ENCODE peak calls at places on chromosomes 16 and 17, in six cellular contexts. One of them, this sample, is unnamed.

GRCh38 chr17:77254961-77255741 is 114.4 kb downstream of the SEC14L1 start:
- DNase-seq in GM12865: no peak
- DNase-seq in progenitor cell of endocrine pancreas: no peak
- DNase-seq in A549: peak; percentile 87
- DNase-seq in uterus: no peak
- DNase-seq in stomach: peak; percentile 53
- DNase-seq in this sample: no peak

GRCh38 chr17:20284018-20284417 is 183.3 kb downstream of the LGALS9B start:
- DNase-seq in GM12865: no peak
- DNase-seq in progenitor cell of endocrine pancreas: no peak
- DNase-seq in A549: no peak
- DNase-seq in uterus: no peak
- DNase-seq in stomach: no peak
- DNase-seq in this sample: no peak

GRCh38 chr17:64095144-64095882 is 34.6 kb downstream of the ERN1 start:
- DNase-seq in GM12865: peak; percentile 34
- DNase-seq in progenitor cell of endocrine pancreas: no peak
- DNase-seq in A549: no peak
- DNase-seq in uterus: no peak
- DNase-seq in stomach: peak; percentile 40
- DNase-seq in this sample: no peak

GRCh38 chr16:67146523-67147357 is 4.1 kb downstream of the B3GNT9 start:
- DNase-seq in GM12865: no peak
- DNase-seq in progenitor cell of endocrine pancreas: no peak
- DNase-seq in A549: no peak
- DNase-seq in uterus: no peak
- DNase-seq in stomach: no peak
- DNase-seq in this sample: no peak

GRCh38 chr17:83109793-83110645 is 30.6 kb downstream of the METRNL start:
- DNase-seq in GM12865: no peak
- DNase-seq in progenitor cell of endocrine pancreas: no peak
- DNase-seq in A549: peak; percentile 93
- DNase-seq in uterus: peak; percentile 74
- DNase-seq in stomach: peak; percentile 89
- DNase-seq in this sample: no peak

GRCh38 chr16:57504001-57504400 is 17.7 kb upstream of the DOK4 start:
- DNase-seq in GM12865: no peak
- DNase-seq in progenitor cell of endocrine pancreas: no peak
- DNase-seq in A549: no peak
- DNase-seq in uterus: no peak
- DNase-seq in stomach: no peak
- DNase-seq in this sample: no peak

GRCh38 chr17:32487460-32488176 is 825 bp downstream of the CDK5R1 start:
- DNase-seq in GM12865: peak; percentile 54
- DNase-seq in progenitor cell of endocrine pancreas: no peak
- DNase-seq in A549: peak; percentile 31
- DNase-seq in uterus: no peak
- DNase-seq in stomach: no peak
- DNase-seq in this sample: peak; percentile 54

GRCh38 chr17:45784583-45785372 is 658 bp downstream of the CRHR1 start:
- DNase-seq in GM12865: no peak
- DNase-seq in progenitor cell of endocrine pancreas: peak; percentile 48
- DNase-seq in A549: no peak
- DNase-seq in uterus: peak; percentile 40
- DNase-seq in stomach: peak; percentile 49
- DNase-seq in this sample: peak; percentile 51

GRCh38 chr17:79602621-79603020 is 8.2 kb downstream of the RBFOX3 start:
- DNase-seq in GM12865: no peak
- DNase-seq in progenitor cell of endocrine pancreas: no peak
- DNase-seq in A549: no peak
- DNase-seq in uterus: no peak
- DNase-seq in stomach: no peak
- DNase-seq in this sample: no peak

GRCh38 chr16:89052191-89052787 is 41.4 kb upstream of the ACSF3 start:
- DNase-seq in GM12865: no peak
- DNase-seq in progenitor cell of endocrine pancreas: no peak
- DNase-seq in A549: no peak
- DNase-seq in uterus: no peak
- DNase-seq in stomach: peak; percentile 80
- DNase-seq in this sample: no peak

GRCh38 chr16:51374346-51374745 is 223.3 kb upstream of the SALL1 start:
- DNase-seq in GM12865: no peak
- DNase-seq in progenitor cell of endocrine pancreas: no peak
- DNase-seq in A549: peak; percentile 20
- DNase-seq in uterus: no peak
- DNase-seq in stomach: no peak
- DNase-seq in this sample: no peak

GRCh38 chr16:63806794-63807506 is 1314.9 kb downstream of the CDH11 start:
- DNase-seq in GM12865: no peak
- DNase-seq in progenitor cell of endocrine pancreas: no peak
- DNase-seq in A549: no peak
- DNase-seq in uterus: no peak
- DNase-seq in stomach: no peak
- DNase-seq in this sample: no peak

GRCh38 chr17:79132271-79133064 is 57.8 kb downstream of the ENGASE start:
- DNase-seq in GM12865: no peak
- DNase-seq in progenitor cell of endocrine pancreas: no peak
- DNase-seq in A549: no peak
- DNase-seq in uterus: no peak
- DNase-seq in stomach: no peak
- DNase-seq in this sample: no peak

GRCh38 chr16:3902731-3903130 is 22.2 kb upstream of the CREBBP start:
- DNase-seq in GM12865: no peak
- DNase-seq in progenitor cell of endocrine pancreas: no peak
- DNase-seq in A549: no peak
- DNase-seq in uterus: no peak
- DNase-seq in stomach: no peak
- DNase-seq in this sample: no peak

GRCh38 chr16:80114699-80115098 is 426.1 kb upstream of the DYNLRB2 start:
- DNase-seq in GM12865: peak; percentile 33
- DNase-seq in progenitor cell of endocrine pancreas: no peak
- DNase-seq in A549: no peak
- DNase-seq in uterus: no peak
- DNase-seq in stomach: no peak
- DNase-seq in this sample: no peak

GRCh38 chr16:81401035-81401950 is 43.3 kb upstream of the CMIP start:
- DNase-seq in GM12865: no peak
- DNase-seq in progenitor cell of endocrine pancreas: no peak
- DNase-seq in A549: peak; percentile 97
- DNase-seq in uterus: no peak
- DNase-seq in stomach: no peak
- DNase-seq in this sample: no peak

GRCh38 chr17:233473-233941 is 52.1 kb upstream of the DOC2B start:
- DNase-seq in GM12865: peak; percentile 58
- DNase-seq in progenitor cell of endocrine pancreas: no peak
- DNase-seq in A549: no peak
- DNase-seq in uterus: peak; percentile 10
- DNase-seq in stomach: peak; percentile 32
- DNase-seq in this sample: no peak

GRCh38 chr17:81030726-81031570 is 4.0 kb upstream of the BAIAP2 start:
- DNase-seq in GM12865: no peak
- DNase-seq in progenitor cell of endocrine pancreas: no peak
- DNase-seq in A549: no peak
- DNase-seq in uterus: no peak
- DNase-seq in stomach: no peak
- DNase-seq in this sample: no peak

GRCh38 chr16:3726021-3726687 is 8.8 kb upstream of the TRAP1 start:
- DNase-seq in GM12865: no peak
- DNase-seq in progenitor cell of endocrine pancreas: no peak
- DNase-seq in A549: no peak
- DNase-seq in uterus: no peak
- DNase-seq in stomach: no peak
- DNase-seq in this sample: no peak

GRCh38 chr17:80195671-80196529 is 24.2 kb downstream of the SGSH start:
- DNase-seq in GM12865: peak; percentile 43
- DNase-seq in progenitor cell of endocrine pancreas: no peak
- DNase-seq in A549: no peak
- DNase-seq in uterus: no peak
- DNase-seq in stomach: no peak
- DNase-seq in this sample: peak; percentile 53

GRCh38 chr17:44501866-44502265 is 1.3 kb downstream of the GPATCH8 start:
- DNase-seq in GM12865: peak; percentile 21
- DNase-seq in progenitor cell of endocrine pancreas: no peak
- DNase-seq in A549: no peak
- DNase-seq in uterus: no peak
- DNase-seq in stomach: no peak
- DNase-seq in this sample: no peak

GRCh38 chr17:40348136-40348504 is 16.4 kb downstream of the GJD3 start:
- DNase-seq in GM12865: no peak
- DNase-seq in progenitor cell of endocrine pancreas: no peak
- DNase-seq in A549: no peak
- DNase-seq in uterus: no peak
- DNase-seq in stomach: no peak
- DNase-seq in this sample: no peak

GRCh38 chr16:20612551-20613470 is 36.6 kb upstream of the ACSM2B start:
- DNase-seq in GM12865: no peak
- DNase-seq in progenitor cell of endocrine pancreas: no peak
- DNase-seq in A549: no peak
- DNase-seq in uterus: peak; percentile 42
- DNase-seq in stomach: peak; percentile 56
- DNase-seq in this sample: no peak

GRCh38 chr17:63042443-63042842 is 76.4 kb downstream of the TANC2 start:
- DNase-seq in GM12865: no peak
- DNase-seq in progenitor cell of endocrine pancreas: no peak
- DNase-seq in A549: no peak
- DNase-seq in uterus: no peak
- DNase-seq in stomach: no peak
- DNase-seq in this sample: no peak

GRCh38 chr17:34082404-34082803 is 172.7 kb upstream of the CCL2 start:
- DNase-seq in GM12865: no peak
- DNase-seq in progenitor cell of endocrine pancreas: no peak
- DNase-seq in A549: no peak
- DNase-seq in uterus: no peak
- DNase-seq in stomach: no peak
- DNase-seq in this sample: no peak
- TF ChIP-seq CTCF in GM12865: no peak
- TF ChIP-seq CTCF in progenitor cell of endocrine pancreas: no peak
- TF ChIP-seq CTCF in A549: no peak
- TF ChIP-seq CTCF in uterus: no peak
- TF ChIP-seq CTCF in stomach: no peak
- TF ChIP-seq CTCF in this sample: no peak

DNA sequence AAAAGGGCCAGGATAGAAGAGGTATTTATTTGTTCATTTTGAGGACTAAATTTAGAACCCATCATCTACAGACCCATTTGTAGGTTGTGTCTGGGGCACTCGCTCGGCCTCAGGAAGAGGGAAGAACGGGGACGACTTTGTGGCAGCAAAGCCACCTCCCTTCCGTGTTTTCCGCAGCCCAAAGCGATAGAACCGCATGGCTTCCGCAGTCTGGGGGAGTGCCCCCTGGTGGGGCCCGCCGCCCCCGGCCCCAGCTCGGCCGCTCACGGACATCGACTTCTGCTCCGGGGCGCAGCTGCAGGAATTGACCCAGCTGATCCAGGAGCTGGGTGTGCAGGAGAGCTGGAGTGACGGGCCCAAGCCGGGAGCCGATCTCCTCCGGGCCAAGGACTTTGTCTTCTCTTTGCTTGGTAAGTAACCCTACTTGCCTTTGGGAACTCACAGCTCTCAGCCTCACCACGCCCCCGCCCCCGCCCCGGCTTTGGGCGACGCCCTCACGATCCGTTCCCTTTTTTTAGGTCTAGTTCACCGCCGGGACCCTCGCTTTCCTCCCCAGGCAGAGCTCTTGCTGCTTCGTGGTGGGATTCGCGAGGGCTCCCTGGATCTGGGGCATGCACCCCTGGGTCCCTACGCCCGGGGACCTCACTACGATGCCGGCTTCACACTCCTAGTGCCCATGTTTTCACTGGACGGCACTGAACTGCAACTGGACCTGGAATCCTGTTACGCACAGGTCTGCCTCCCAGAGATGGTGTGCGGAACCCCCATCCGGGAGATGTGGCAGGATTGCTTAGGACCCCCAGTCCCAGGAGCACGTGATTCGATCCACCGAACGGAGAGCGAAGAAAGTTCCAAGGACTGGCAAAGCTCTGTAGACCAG is 681 bp downstream of the TMEM102 start:
- DNase-seq in GM12865: peak; percentile 70
- DNase-seq in progenitor cell of endocrine pancreas: peak; percentile 43
- DNase-seq in A549: peak; percentile 65
- DNase-seq in uterus: no peak
- DNase-seq in stomach: peak; percentile 53
- DNase-seq in this sample: peak; percentile 78
- TF ChIP-seq CTCF in GM12865: peak; percentile 34
- TF ChIP-seq CTCF in progenitor cell of endocrine pancreas: peak; percentile 51
- TF ChIP-seq CTCF in A549: no peak
- TF ChIP-seq CTCF in uterus: no peak
- TF ChIP-seq CTCF in stomach: no peak
- TF ChIP-seq CTCF in this sample: peak; percentile 44

GRCh38 chr17:47718634-47719405 is 14.2 kb upstream of the TBX21 start:
- DNase-seq in GM12865: no peak
- DNase-seq in progenitor cell of endocrine pancreas: no peak
- DNase-seq in A549: no peak
- DNase-seq in uterus: no peak
- DNase-seq in stomach: no peak
- DNase-seq in this sample: peak; percentile 39

GRCh38 chr17:47716381-47716780 is 16.7 kb upstream of the TBX21 start:
- DNase-seq in GM12865: no peak
- DNase-seq in progenitor cell of endocrine pancreas: no peak
- DNase-seq in A549: no peak
- DNase-seq in uterus: no peak
- DNase-seq in stomach: no peak
- DNase-seq in this sample: peak; percentile 56

GRCh38 chr17:47715669-47716325 is 17.2 kb upstream of the TBX21 start:
- DNase-seq in GM12865: no peak
- DNase-seq in progenitor cell of endocrine pancreas: no peak
- DNase-seq in A549: no peak
- DNase-seq in uterus: no peak
- DNase-seq in stomach: no peak
- DNase-seq in this sample: no peak

GRCh38 chr17:47717845-47718621 is 15.0 kb upstream of the TBX21 start:
- DNase-seq in GM12865: no peak
- DNase-seq in progenitor cell of endocrine pancreas: no peak
- DNase-seq in A549: no peak
- DNase-seq in uterus: no peak
- DNase-seq in stomach: no peak
- DNase-seq in this sample: peak; percentile 54

DNA sequence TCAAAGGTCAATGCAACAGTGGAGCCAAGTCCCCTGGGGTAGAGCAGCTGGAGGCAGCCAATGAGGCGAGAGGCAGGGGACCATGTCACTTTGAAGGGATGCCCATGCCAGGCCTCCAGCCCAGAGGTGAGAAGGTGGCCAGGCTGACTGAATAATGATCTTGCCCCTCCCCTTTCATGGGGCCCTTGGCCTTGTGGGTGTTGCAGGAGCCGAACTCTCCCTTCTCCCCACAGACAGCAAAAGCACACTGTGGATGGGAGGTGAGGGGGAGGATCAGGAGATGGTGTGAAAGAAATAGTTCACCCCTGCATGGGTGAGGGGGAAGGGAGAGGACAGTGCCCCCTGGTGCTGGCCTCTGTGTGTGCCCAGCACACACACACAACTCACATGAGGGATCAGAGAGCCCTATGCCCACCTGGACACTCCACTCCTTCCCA is 15.8 kb upstream of the TBX21 start:
- DNase-seq in GM12865: no peak
- DNase-seq in progenitor cell of endocrine pancreas: no peak
- DNase-seq in A549: no peak
- DNase-seq in uterus: no peak
- DNase-seq in stomach: no peak
- DNase-seq in this sample: peak; percentile 80
- TF ChIP-seq CTCF in GM12865: peak; percentile 36
- TF ChIP-seq CTCF in progenitor cell of endocrine pancreas: peak; percentile 28
- TF ChIP-seq CTCF in A549: peak; percentile 27
- TF ChIP-seq CTCF in uterus: no peak
- TF ChIP-seq CTCF in stomach: no peak
- TF ChIP-seq CTCF in this sample: peak; percentile 63

GRCh38 chr16:48041861-48042435 is 113.8 kb downstream of the ABCC12 start:
- DNase-seq in GM12865: peak; percentile 18
- DNase-seq in progenitor cell of endocrine pancreas: peak; percentile 20
- DNase-seq in A549: peak; percentile 24
- DNase-seq in uterus: no peak
- DNase-seq in stomach: no peak
- DNase-seq in this sample: peak; percentile 3
- TF ChIP-seq CTCF in GM12865: no peak
- TF ChIP-seq CTCF in progenitor cell of endocrine pancreas: peak; percentile 63
- TF ChIP-seq CTCF in A549: no peak
- TF ChIP-seq CTCF in uterus: no peak
- TF ChIP-seq CTCF in stomach: no peak
- TF ChIP-seq CTCF in this sample: no peak